ENCODE peak calls at places on chromosome 3, in nine cellular contexts. I is colonic mucosa, P is cardiac muscle cell, L is ovary, O is Panc1, E is BE2C, Y is mucosa of descending colon, M is upper lobe of right lung, W is GM23248. U is an unnamed sample.

GRCh38 chr3:112560330-112560729 is 1.4 kb downstream of the ATG3 start:
- DNase-seq in I (no peak), P (no peak), L (no peak), O (no peak), E (no peak), Y (no peak), M (no peak), W (peak; percentile 37), U (no peak)

GRCh38 chr3:31232049-31233040 is 300.4 kb upstream of the STT3B start:
- DNase-seq in I (no peak), P (no peak), L (no peak), O (no peak), E (no peak), Y (no peak), M (no peak), W (peak; percentile 34), U (no peak)

GRCh38 chr3:167736264-167736787 is 805 bp downstream of the SERPINI1 start:
- DNase-seq in I (no peak), P (no peak), L (no peak), O (no peak), E (no peak), Y (no peak), M (no peak), W (no peak), U (no peak)

GRCh38 chr3:49529567-49529966 is 24.7 kb upstream of the BSN start:
- DNase-seq in I (no peak), P (no peak), L (no peak), O (no peak), E (no peak), Y (no peak), M (no peak), W (no peak), U (no peak)

GRCh38 chr3:55416381-55416821 is 70.7 kb downstream of the WNT5A start:
- DNase-seq in I (no peak), P (no peak), L (no peak), O (no peak), E (no peak), Y (no peak), M (no peak), W (peak; percentile 93), U (no peak)

GRCh38 chr3:32438596-32439344 is 47.1 kb downstream of the CMTM7 start:
- DNase-seq in I (no peak), P (no peak), L (no peak), O (no peak), E (no peak), Y (no peak), M (no peak), W (no peak), U (peak; percentile 53)

GRCh38 chr3:65479967-65480366 is 558.8 kb downstream of the MAGI1 start:
- DNase-seq in I (no peak), P (no peak), L (no peak), O (no peak), E (no peak), Y (no peak), M (no peak), W (peak; percentile 45), U (no peak)

GRCh38 chr3:127639173-127640030 is 10.4 kb downstream of the PODXL2 start:
- DNase-seq in I (no peak), P (no peak), L (no peak), O (no peak), E (no peak), Y (no peak), M (no peak), W (peak; percentile 70), U (no peak)

GRCh38 chr3:188197388-188197847 is 43.5 kb downstream of the LPP start:
- DNase-seq in I (no peak), P (peak; percentile 64), L (no peak), O (no peak), E (peak; percentile 46), Y (no peak), M (no peak), W (peak; percentile 29), U (no peak)

GRCh38 chr3:13703071-13703470 is 154.1 kb downstream of the FBLN2 start:
- DNase-seq in I (no peak), P (no peak), L (no peak), O (no peak), E (no peak), Y (no peak), M (peak; percentile 6), W (no peak), U (no peak)

GRCh38 chr3:141332436-141332835 is 35.9 kb upstream of the ZBTB38 start:
- DNase-seq in I (peak; percentile 84), P (no peak), L (no peak), O (no peak), E (no peak), Y (peak; percentile 90), M (no peak), W (no peak), U (no peak)

GRCh38 chr3:6809349-6809748 is 51.6 kb upstream of the GRM7 start:
- DNase-seq in I (no peak), P (no peak), L (no peak), O (no peak), E (no peak), Y (no peak), M (no peak), W (no peak), U (no peak)

DNA sequence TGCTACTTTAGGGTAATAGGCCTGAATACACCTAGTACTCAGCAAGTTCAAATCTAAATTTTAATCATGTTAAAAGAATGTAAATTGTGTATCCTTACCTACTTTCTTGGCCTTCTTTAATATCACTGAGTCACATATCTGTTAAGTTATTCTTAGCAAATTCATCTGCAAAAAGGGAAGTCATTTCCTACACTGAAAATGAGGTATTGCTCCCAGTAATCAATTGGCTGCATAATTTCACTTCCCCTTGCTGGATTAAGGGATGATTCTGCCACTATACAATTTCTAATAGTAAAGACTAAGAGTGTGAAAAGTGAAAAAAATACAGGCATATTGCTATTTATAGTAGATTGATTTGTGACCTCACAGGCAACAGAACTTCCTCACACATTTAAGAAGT is 47.8 kb downstream of the CCDC54 start:
- DNase-seq in I (no peak), P (no peak), L (no peak), O (no peak), E (no peak), Y (no peak), M (no peak), W (no peak), U (peak; percentile 76)
- H3K4me1 ChIP-seq in I (no peaks in the 10 kb centered on the region), P (peaks cover 1% of the 10 kb centered on the region), L (no peaks in the 10 kb centered on the region), O (peaks cover 5% of the 10 kb centered on the region), E (no peaks in the 10 kb centered on the region), Y (peaks cover 4% of the 10 kb centered on the region), M (no peaks in the 10 kb centered on the region), W (peaks cover 4% of the 10 kb centered on the region), U (peaks cover 85% of the 10 kb centered on the region)

DNA sequence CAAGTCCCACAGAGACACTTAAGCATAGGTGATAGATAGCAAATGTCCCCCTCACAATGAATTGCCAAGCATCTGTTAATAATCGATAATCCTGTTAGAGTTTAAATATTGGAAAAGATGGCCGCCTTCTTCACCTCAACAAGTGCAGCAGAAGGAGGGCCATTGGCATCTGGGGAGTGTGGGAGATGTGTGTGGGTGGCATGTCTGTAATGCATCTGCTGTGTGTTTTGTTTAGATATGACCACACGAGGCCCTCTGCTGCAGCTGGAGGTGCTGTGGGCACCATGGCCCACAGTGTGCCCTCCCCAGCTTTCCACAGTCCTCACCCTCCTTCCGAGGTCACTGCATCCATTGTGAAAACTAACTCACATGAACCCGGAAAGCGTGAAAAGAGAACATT is 12.9 kb downstream of the MKRN2 start:
- DNase-seq in I (no peak), P (no peak), L (no peak), O (no peak), E (no peak), Y (no peak), M (no peak), W (no peak), U (no peak)
- H3K36me3 ChIP-seq in I (peaks cover 36% of the 10 kb centered on the region), P (peaks cover 41% of the 10 kb centered on the region), L (no peaks in the 10 kb centered on the region), O (no peaks in the 10 kb centered on the region), E (peaks cover 4% of the 10 kb centered on the region), Y (peaks cover 12% of the 10 kb centered on the region), M (peaks cover 63% of the 10 kb centered on the region), W (peaks cover 46% of the 10 kb centered on the region), U (peaks cover 31% of the 10 kb centered on the region)

GRCh38 chr3:4752201-4753072 is 226.8 kb upstream of the BHLHE40 start:
- DNase-seq in I (peak; percentile 75), P (peak; percentile 18), L (peak; percentile 9), O (no peak), E (no peak), Y (peak; percentile 69), M (no peak), W (peak; percentile 21), U (no peak)

GRCh38 chr3:4750306-4751056 is 228.8 kb upstream of the BHLHE40 start:
- DNase-seq in I (no peak), P (peak; percentile 65), L (peak; percentile 71), O (no peak), E (no peak), Y (no peak), M (no peak), W (peak; percentile 62), U (no peak)

GRCh38 chr3:4753073-4753691 is 226.1 kb upstream of the BHLHE40 start:
- DNase-seq in I (no peak), P (no peak), L (peak; percentile 21), O (no peak), E (no peak), Y (no peak), M (no peak), W (no peak), U (no peak)

GRCh38 chr3:4749567-4750002 is 229.7 kb upstream of the BHLHE40 start:
- DNase-seq in I (no peak), P (no peak), L (no peak), O (no peak), E (no peak), Y (no peak), M (no peak), W (no peak), U (no peak)

GRCh38 chr3:4751057-4752051 is 227.9 kb upstream of the BHLHE40 start:
- DNase-seq in I (no peak), P (no peak), L (no peak), O (no peak), E (no peak), Y (no peak), M (no peak), W (peak; percentile 91), U (no peak)
- H3K4me1 ChIP-seq in I (peaks cover 20% of the 10 kb centered on the region), P (peaks cover 22% of the 10 kb centered on the region), L (peaks cover 21% of the 10 kb centered on the region), O (peaks cover 2% of the 10 kb centered on the region), E (no peaks in the 10 kb centered on the region), Y (peaks cover 32% of the 10 kb centered on the region), M (peaks cover 29% of the 10 kb centered on the region), W (peaks cover 30% of the 10 kb centered on the region), U (no peaks in the 10 kb centered on the region)

GRCh38 chr3:47000198-47000815 is 20.8 kb downstream of the NBEAL2 start:
- DNase-seq in I (no peak), P (no peak), L (no peak), O (no peak), E (no peak), Y (no peak), M (no peak), W (peak; percentile 63), U (no peak)

GRCh38 chr3:46997453-46998091 is 18.1 kb downstream of the NBEAL2 start:
- DNase-seq in I (no peak), P (no peak), L (no peak), O (no peak), E (no peak), Y (no peak), M (no peak), W (no peak), U (no peak)

GRCh38 chr3:46998121-46998851 is 18.8 kb downstream of the NBEAL2 start:
- DNase-seq in I (peak; percentile 78), P (peak; percentile 81), L (peak; percentile 59), O (no peak), E (peak; percentile 79), Y (peak; percentile 91), M (peak; percentile 91), W (peak; percentile 53), U (peak; percentile 91)

GRCh38 chr3:46999516-47000197 is 20.2 kb downstream of the NBEAL2 start:
- DNase-seq in I (no peak), P (no peak), L (no peak), O (no peak), E (no peak), Y (no peak), M (no peak), W (no peak), U (no peak)

GRCh38 chr3:46998852-46999515 is 19.5 kb downstream of the NBEAL2 start:
- DNase-seq in I (no peak), P (no peak), L (no peak), O (no peak), E (no peak), Y (no peak), M (peak; percentile 57), W (no peak), U (no peak)
- H3K36me3 ChIP-seq in I (peaks cover 18% of the 10 kb centered on the region), P (no peaks in the 10 kb centered on the region), L (no peaks in the 10 kb centered on the region), O (no peaks in the 10 kb centered on the region), E (no peaks in the 10 kb centered on the region), Y (peaks cover 6% of the 10 kb centered on the region), M (peaks cover 59% of the 10 kb centered on the region), W (no peaks in the 10 kb centered on the region), U (peaks cover 22% of the 10 kb centered on the region)

U was measured in Karpas-422.